ENCODE peak calls at places on chromosomes 6 and 20, in four cellular contexts. One of them, this sample, is unnamed.

GRCh38 chr6:136923116-136923953 is 1.2 kb downstream of the SLC35D3 start:
- DNase-seq in prostate gland: no peak
- DNase-seq in AG04450: no peak
- DNase-seq in pancreas: no peak
- DNase-seq in this sample: no peak

GRCh38 chr6:159844737-159845645 is 44.9 kb downstream of the PNLDC1 start:
- DNase-seq in prostate gland: no peak
- DNase-seq in AG04450: no peak
- DNase-seq in pancreas: no peak
- DNase-seq in this sample: no peak

GRCh38 chr6:12761376-12762115 is 45.0 kb downstream of the PHACTR1 start:
- DNase-seq in prostate gland: no peak
- DNase-seq in AG04450: no peak
- DNase-seq in pancreas: no peak
- DNase-seq in this sample: peak

GRCh38 chr6:166640342-166641043 is 13.4 kb upstream of the RPS6KA2 start:
- DNase-seq in prostate gland: peak
- DNase-seq in AG04450: no peak
- DNase-seq in pancreas: no peak
- DNase-seq in this sample: no peak

GRCh38 chr6:118784641-118785164 is 109.2 kb upstream of the ASF1A start:
- DNase-seq in prostate gland: no peak
- DNase-seq in AG04450: no peak
- DNase-seq in pancreas: no peak
- DNase-seq in this sample: no peak

GRCh38 chr20:3864518-3864917 is 17.9 kb downstream of the MAVS start:
- DNase-seq in prostate gland: no peak
- DNase-seq in AG04450: no peak
- DNase-seq in pancreas: no peak
- DNase-seq in this sample: no peak

GRCh38 chr6:5379647-5380242 is 118.4 kb downstream of the FARS2 start:
- DNase-seq in prostate gland: no peak
- DNase-seq in AG04450: no peak
- DNase-seq in pancreas: no peak
- DNase-seq in this sample: no peak

GRCh38 chr20:60749804-60750602 is 502.1 kb upstream of the CDH4 start:
- DNase-seq in prostate gland: no peak
- DNase-seq in AG04450: no peak
- DNase-seq in pancreas: no peak
- DNase-seq in this sample: no peak

GRCh38 chr6:30590509-30590908 is 19.3 kb downstream of the ABCF1 start:
- DNase-seq in prostate gland: no peak
- DNase-seq in AG04450: no peak
- DNase-seq in pancreas: no peak
- DNase-seq in this sample: no peak

GRCh38 chr6:109484161-109484560 is 1.1 kb upstream of the ZBTB24 start:
- DNase-seq in prostate gland: no peak
- DNase-seq in AG04450: no peak
- DNase-seq in pancreas: no peak
- DNase-seq in this sample: no peak

GRCh38 chr6:160010067-160010466 is 41.2 kb downstream of the IGF2R start:
- DNase-seq in prostate gland: no peak
- DNase-seq in AG04450: no peak
- DNase-seq in pancreas: no peak
- DNase-seq in this sample: peak

GRCh38 chr6:55543633-55544309 is 35.2 kb downstream of the HMGCLL1 start:
- DNase-seq in prostate gland: no peak
- DNase-seq in AG04450: no peak
- DNase-seq in pancreas: no peak
- DNase-seq in this sample: no peak

GRCh38 chr6:1738682-1739081 is 129.0 kb downstream of the FOXC1 start:
- DNase-seq in prostate gland: no peak
- DNase-seq in AG04450: no peak
- DNase-seq in pancreas: no peak
- DNase-seq in this sample: no peak

GRCh38 chr6:149289192-149289741 is 28.2 kb upstream of the TAB2 start:
- DNase-seq in prostate gland: no peak
- DNase-seq in AG04450: no peak
- DNase-seq in pancreas: no peak
- DNase-seq in this sample: no peak

GRCh38 chr6:40015530-40015929 is 81.3 kb upstream of the MOCS1 start:
- DNase-seq in prostate gland: no peak
- DNase-seq in AG04450: no peak
- DNase-seq in pancreas: no peak
- DNase-seq in this sample: no peak

GRCh38 chr20:57395111-57395959 is 4.1 kb downstream of the RBM38 start:
- DNase-seq in prostate gland: peak
- DNase-seq in AG04450: peak
- DNase-seq in pancreas: no peak
- DNase-seq in this sample: peak

GRCh38 chr6:18179770-18180393 is 24.7 kb downstream of the KDM1B start:
- DNase-seq in prostate gland: no peak
- DNase-seq in AG04450: no peak
- DNase-seq in pancreas: no peak
- DNase-seq in this sample: no peak

GRCh38 chr6:7640607-7641577 is 50.9 kb downstream of the SNRNP48 start:
- DNase-seq in prostate gland: no peak
- DNase-seq in AG04450: peak
- DNase-seq in pancreas: no peak
- DNase-seq in this sample: peak

GRCh38 chr20:44650777-44651493 is 564 bp downstream of the ADA start:
- DNase-seq in prostate gland: no peak
- DNase-seq in AG04450: no peak
- DNase-seq in pancreas: peak
- DNase-seq in this sample: no peak

GRCh38 chr6:142174681-142175080 is 27.6 kb downstream of the VTA1 start:
- DNase-seq in prostate gland: no peak
- DNase-seq in AG04450: no peak
- DNase-seq in pancreas: no peak
- DNase-seq in this sample: no peak

GRCh38 chr20:34581341-34582189 is 23.0 kb downstream of the MAP1LC3A start:
- DNase-seq in prostate gland: no peak
- DNase-seq in AG04450: no peak
- DNase-seq in pancreas: no peak
- DNase-seq in this sample: peak

GRCh38 chr6:145749632-145750031 is 14.3 kb upstream of the EPM2A start:
- DNase-seq in prostate gland: no peak
- DNase-seq in AG04450: no peak
- DNase-seq in pancreas: no peak
- DNase-seq in this sample: peak

GRCh38 chr6:129670634-129671033 is 39.3 kb downstream of the ARHGAP18 start:
- DNase-seq in prostate gland: no peak
- DNase-seq in AG04450: no peak
- DNase-seq in pancreas: no peak
- DNase-seq in this sample: no peak

GRCh38 chr6:129673758-129674157 is 36.2 kb downstream of the ARHGAP18 start:
- DNase-seq in prostate gland: no peak
- DNase-seq in AG04450: no peak
- DNase-seq in pancreas: no peak
- DNase-seq in this sample: no peak

GRCh38 chr6:129672345-129672691 is 37.7 kb downstream of the ARHGAP18 start:
- DNase-seq in prostate gland: no peak
- DNase-seq in AG04450: no peak
- DNase-seq in pancreas: no peak
- DNase-seq in this sample: no peak

GRCh38 chr6:129671442-129672344 is 38.3 kb downstream of the ARHGAP18 start:
- DNase-seq in prostate gland: no peak
- DNase-seq in AG04450: no peak
- DNase-seq in pancreas: no peak
- DNase-seq in this sample: no peak

GRCh38 chr6:129672883-129673631 is 36.9 kb downstream of the ARHGAP18 start:
- DNase-seq in prostate gland: no peak
- DNase-seq in AG04450: peak
- DNase-seq in pancreas: no peak
- DNase-seq in this sample: peak
- H3K4me3 ChIP-seq in prostate gland: no peak
- H3K4me3 ChIP-seq in AG04450: peak
- H3K4me3 ChIP-seq in pancreas: no peak
- H3K4me3 ChIP-seq in this sample: no peak

GRCh38 chr6:154865291-154865690 is 129.8 kb upstream of the TIAM2 start:
- DNase-seq in prostate gland: no peak
- DNase-seq in AG04450: no peak
- DNase-seq in pancreas: no peak
- DNase-seq in this sample: no peak

GRCh38 chr6:154857529-154857928 is 124.3 kb downstream of the SCAF8 start:
- DNase-seq in prostate gland: no peak
- DNase-seq in AG04450: no peak
- DNase-seq in pancreas: no peak
- DNase-seq in this sample: no peak

GRCh38 chr6:154864086-154864430 is 130.8 kb downstream of the SCAF8 start:
- DNase-seq in prostate gland: peak
- DNase-seq in AG04450: no peak
- DNase-seq in pancreas: no peak
- DNase-seq in this sample: no peak

GRCh38 chr6:154862536-154862935 is 129.3 kb downstream of the SCAF8 start:
- DNase-seq in prostate gland: no peak
- DNase-seq in AG04450: no peak
- DNase-seq in pancreas: no peak
- DNase-seq in this sample: no peak

DNA sequence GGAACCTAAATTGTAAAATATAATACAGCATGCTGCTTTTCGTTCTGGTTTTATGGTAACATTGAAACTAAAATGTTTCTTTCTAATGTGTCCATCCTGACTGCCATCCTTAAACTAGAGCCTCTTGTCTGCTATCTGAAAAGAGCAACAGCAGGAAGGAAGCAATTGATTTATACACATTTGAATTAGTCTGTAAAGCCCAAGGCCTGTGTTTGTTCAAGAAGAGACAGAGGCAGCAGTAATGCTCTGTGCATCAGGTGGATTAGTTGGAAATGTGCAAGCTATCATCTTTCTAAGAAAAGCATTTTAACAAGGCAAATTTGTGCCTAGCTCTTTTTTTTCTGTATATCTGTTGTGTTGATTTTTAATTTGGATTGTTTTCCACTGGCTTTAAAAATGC is 128.6 kb downstream of the SCAF8 start:
- DNase-seq in prostate gland: no peak
- DNase-seq in AG04450: no peak
- DNase-seq in pancreas: no peak
- DNase-seq in this sample: no peak
- H3K4me3 ChIP-seq in prostate gland: no peak
- H3K4me3 ChIP-seq in AG04450: no peak
- H3K4me3 ChIP-seq in pancreas: no peak
- H3K4me3 ChIP-seq in this sample: no peak

GRCh38 chr6:26214826-26215199 is 127.6 kb downstream of the HFE start:
- DNase-seq in prostate gland: no peak
- DNase-seq in AG04450: no peak
- DNase-seq in pancreas: no peak
- DNase-seq in this sample: no peak

GRCh38 chr6:26216015-26216885 is 129.0 kb downstream of the HFE start:
- DNase-seq in prostate gland: peak
- DNase-seq in AG04450: peak
- DNase-seq in pancreas: no peak
- DNase-seq in this sample: peak

GRCh38 chr6:26216886-26217713 is 129.9 kb downstream of the HFE start:
- DNase-seq in prostate gland: peak
- DNase-seq in AG04450: no peak
- DNase-seq in pancreas: peak
- DNase-seq in this sample: no peak

GRCh38 chr6:26213334-26214075 is 126.3 kb downstream of the HFE start:
- DNase-seq in prostate gland: no peak
- DNase-seq in AG04450: no peak
- DNase-seq in pancreas: no peak
- DNase-seq in this sample: no peak

GRCh38 chr6:26215200-26216014 is 128.2 kb downstream of the HFE start:
- DNase-seq in prostate gland: no peak
- DNase-seq in AG04450: no peak
- DNase-seq in pancreas: no peak
- DNase-seq in this sample: no peak
- H3K4me3 ChIP-seq in prostate gland: peak
- H3K4me3 ChIP-seq in AG04450: peak
- H3K4me3 ChIP-seq in pancreas: no peak
- H3K4me3 ChIP-seq in this sample: peak

GRCh38 chr6:80938131-80938530 is 814.4 kb downstream of the TENT5A start:
- DNase-seq in prostate gland: no peak
- DNase-seq in AG04450: no peak
- DNase-seq in pancreas: no peak
- DNase-seq in this sample: no peak
- H3K4me3 ChIP-seq in prostate gland: no peak
- H3K4me3 ChIP-seq in AG04450: no peak
- H3K4me3 ChIP-seq in pancreas: no peak
- H3K4me3 ChIP-seq in this sample: no peak

GRCh38 chr20:54020868-54021267 is 49.5 kb downstream of the BCAS1 start:
- DNase-seq in prostate gland: no peak
- DNase-seq in AG04450: no peak
- DNase-seq in pancreas: no peak
- DNase-seq in this sample: no peak

GRCh38 chr20:54019585-54019984 is 50.8 kb downstream of the BCAS1 start:
- DNase-seq in prostate gland: no peak
- DNase-seq in AG04450: no peak
- DNase-seq in pancreas: no peak
- DNase-seq in this sample: no peak

GRCh38 chr20:54021446-54022235 is 48.8 kb downstream of the BCAS1 start:
- DNase-seq in prostate gland: no peak
- DNase-seq in AG04450: no peak
- DNase-seq in pancreas: no peak
- DNase-seq in this sample: no peak

GRCh38 chr20:54019127-54019526 is 51.3 kb downstream of the BCAS1 start:
- DNase-seq in prostate gland: no peak
- DNase-seq in AG04450: no peak
- DNase-seq in pancreas: no peak
- DNase-seq in this sample: no peak

DNA sequence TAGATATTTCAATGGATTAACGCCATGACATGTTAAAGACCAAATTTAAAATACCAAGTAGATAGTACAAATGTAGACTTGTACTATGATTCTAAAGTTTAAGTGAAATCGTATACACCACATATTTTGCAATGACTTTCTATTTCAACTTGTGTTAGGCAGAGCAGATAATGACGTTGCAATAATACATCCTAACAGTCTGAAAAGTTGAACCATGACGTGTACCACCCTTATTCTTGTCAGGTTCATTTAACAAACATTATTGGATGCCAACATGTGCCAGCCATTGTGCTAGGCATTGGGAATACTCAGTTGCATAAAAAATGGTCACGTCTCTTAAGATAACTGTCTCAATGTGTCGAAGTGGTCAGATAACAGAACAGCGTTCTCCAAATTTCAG is 50.0 kb downstream of the BCAS1 start:
- DNase-seq in prostate gland: no peak
- DNase-seq in AG04450: no peak
- DNase-seq in pancreas: no peak
- DNase-seq in this sample: no peak
- H3K4me3 ChIP-seq in prostate gland: no peak
- H3K4me3 ChIP-seq in AG04450: no peak
- H3K4me3 ChIP-seq in pancreas: no peak
- H3K4me3 ChIP-seq in this sample: no peak